ENCODE peak calls at places on chromosomes 13 and 19, in seven cellular contexts. Z is breast epithelium, L is body of pancreas, J is A549, I is mammary epithelial cell, F is left ventricle myocardium inferior, G is K562. E is an unnamed sample.

GRCh38 chr19:2494447-2495129 is 18.7 kb downstream of the GADD45B start:
- DNase-seq in I (peak; percentile 43), F (peak; percentile 83), J (peak; percentile 62), Z (peak; percentile 55), G (peak; percentile 91), L (peak; percentile 80), E (peak; percentile 88)

GRCh38 chr13:27556109-27556508 is 64.2 kb downstream of the LNX2 start:
- DNase-seq in J (peak; percentile 5), Z (no peak), L (no peak), I (peak; percentile 29), G (no peak), F (no peak), E (no peak)

GRCh38 chr13:23050126-23050525 is 130.7 kb upstream of the SGCG start:
- DNase-seq in Z (no peak), J (no peak), I (no peak), F (no peak), L (no peak), G (no peak), E (no peak)

GRCh38 chr13:77000475-77000874 is 8.6 kb downstream of the CLN5 start:
- DNase-seq in I (no peak), G (no peak), L (no peak), Z (no peak), J (no peak), F (no peak), E (no peak)

GRCh38 chr13:34864650-34865049 is 77.4 kb upstream of the NBEA start:
- DNase-seq in J (no peak), G (no peak), F (no peak), L (no peak), I (no peak), Z (no peak), E (no peak)

GRCh38 chr13:39604736-39605135 is 1.7 kb upstream of the LHFPL6 start:
- DNase-seq in L (no peak), Z (no peak), F (no peak), J (no peak), G (no peak), I (no peak), E (no peak)

GRCh38 chr13:30870049-30870884 is 35.8 kb upstream of the MEDAG start:
- DNase-seq in J (peak; percentile 38), Z (peak; percentile 78), L (peak; percentile 34), G (peak; percentile 78), I (peak; percentile 86), F (peak; percentile 64), E (no peak)

GRCh38 chr13:23668557-23668956 is 98.3 kb downstream of the TNFRSF19 start:
- DNase-seq in L (no peak), G (no peak), J (no peak), I (no peak), F (peak; percentile 36), Z (no peak), E (no peak)

GRCh38 chr19:4582980-4583842 is 23.7 kb upstream of the SEMA6B start:
- DNase-seq in L (no peak), G (no peak), F (no peak), Z (no peak), I (peak; percentile 24), J (no peak), E (peak; percentile 80)

GRCh38 chr13:90750957-90751356 is 596.5 kb upstream of the MIR17HG start:
- DNase-seq in L (no peak), F (no peak), I (no peak), J (no peak), Z (no peak), G (no peak), E (no peak)

DNA sequence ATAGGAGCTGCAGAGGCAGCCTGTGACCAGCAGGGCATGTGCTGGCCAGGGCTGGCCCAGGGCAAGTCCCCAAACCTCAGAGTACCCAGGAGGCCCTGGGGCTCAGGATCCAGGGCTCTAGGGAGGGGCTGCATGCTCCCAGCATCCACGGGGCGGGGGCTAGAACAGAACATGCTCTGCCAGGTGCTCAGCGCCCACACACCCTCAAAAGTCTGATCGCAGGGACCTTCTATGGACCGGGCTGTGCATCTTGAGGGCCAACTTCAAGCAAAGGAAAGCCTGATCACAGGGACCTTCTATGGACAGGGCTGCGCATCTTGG is 33.5 kb downstream of the ELL start:
- DNase-seq in Z (no peak), I (peak; percentile 35), G (no peak), J (peak; percentile 35), L (no peak), F (no peak), E (peak; percentile 61)
- TF ChIP-seq CTCF in Z (peak; percentile 43), I (peak; percentile 56), G (no peak), J (no peak), L (no peak), F (peak; percentile 33), E (peak; percentile 16)

GRCh38 chr13:31910633-31911032 is 120.9 kb upstream of the FRY start:
- DNase-seq in J (no peak), L (no peak), G (no peak), Z (no peak), I (no peak), F (no peak), E (no peak)
- H3K27ac ChIP-seq in J (no peak overlapping the region), L (peak overlapping the region; percentile 46), G (no peak overlapping the region), Z (no peak overlapping the region), I (no peak overlapping the region), F (peak overlapping the region; percentile 65), E (no peak overlapping the region)

DNA sequence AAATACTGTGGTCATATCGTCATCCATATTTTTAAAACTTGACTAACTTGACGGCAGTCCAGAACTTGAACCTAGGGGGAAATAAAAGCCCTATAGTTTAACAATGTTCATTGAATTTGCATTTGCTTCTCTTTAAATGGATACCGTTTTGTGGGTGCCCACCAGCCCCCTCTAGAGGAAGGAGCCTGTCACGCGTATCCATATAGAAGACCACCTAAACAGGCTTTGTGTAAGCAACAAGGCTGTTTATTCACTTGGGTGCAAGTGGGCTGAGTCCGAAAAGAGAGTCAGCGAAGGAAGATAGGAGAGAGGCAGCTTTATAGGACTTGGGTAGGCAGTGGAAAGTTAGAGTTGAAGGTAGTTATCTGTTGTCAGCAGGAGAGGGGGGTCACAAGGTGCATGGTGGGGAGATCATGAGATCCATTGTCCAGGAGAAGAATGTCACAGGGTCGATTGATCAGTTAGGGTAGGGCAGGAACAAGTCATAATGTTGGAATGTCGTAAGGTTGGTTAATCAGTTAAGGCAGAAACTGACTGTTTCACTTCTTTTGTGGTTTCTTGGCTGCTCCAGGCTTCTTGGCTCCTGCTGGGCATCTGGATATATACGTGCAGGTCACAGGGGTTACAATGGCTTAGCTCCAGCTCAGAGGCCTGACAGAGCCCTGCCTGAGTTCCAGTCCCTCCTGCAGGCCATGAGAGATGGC is 42.5 kb upstream of the ANKRD10 start:
- DNase-seq in G (no peak), L (no peak), Z (no peak), I (peak; percentile 58), F (no peak), J (peak; percentile 32), E (no peak)
- TF ChIP-seq CTCF in G (peak; percentile 30), L (no peak), Z (no peak), I (peak; percentile 7), F (peak; percentile 17), J (no peak), E (no peak)

GRCh38 chr19:8209965-8210659 is 942 bp downstream of the CERS4 start:
- DNase-seq in J (no peak), L (no peak), Z (no peak), I (no peak), G (no peak), F (no peak), E (no peak)
- H3K27ac ChIP-seq in J (peak overlapping the region; percentile 96), L (peak overlapping the region; percentile 88), Z (peak overlapping the region; percentile 88), I (peak overlapping the region; percentile 44), G (peak overlapping the region; percentile 56), F (peak overlapping the region; percentile 82), E (peak overlapping the region; percentile 57)

GRCh38 chr13:113981201-113981605 is 7.3 kb upstream of the C13orf46 start:
- DNase-seq in F (peak; percentile 47), J (peak; percentile 59), Z (peak; percentile 88), I (peak; percentile 81), G (no peak), L (peak; percentile 79), E (peak; percentile 68)
- TF ChIP-seq CTCF in F (no peak), J (no peak), Z (no peak), I (no peak), G (no peak), L (peak; percentile 31), E (no peak)

DNA sequence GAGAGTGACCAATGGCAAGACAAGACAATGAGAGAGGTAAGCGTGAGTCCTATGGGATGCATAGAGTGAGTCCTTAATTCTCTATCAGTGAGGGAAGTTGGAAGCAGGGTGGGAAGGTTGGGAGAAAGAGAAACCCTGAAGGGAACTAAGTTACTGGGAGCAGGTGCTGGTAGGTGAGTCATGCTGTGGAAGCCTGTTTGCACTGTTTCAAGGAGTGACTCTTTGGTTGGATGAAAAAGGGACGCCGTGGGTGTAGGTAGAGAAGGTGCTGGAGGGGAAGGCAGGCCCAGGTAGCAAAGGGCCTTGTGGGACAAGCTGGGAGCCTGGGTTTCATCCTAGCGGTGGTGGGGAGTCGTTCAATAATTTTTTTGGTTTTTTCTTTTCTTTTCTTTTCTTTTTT is 21.9 kb downstream of the IGFL1 start:
- DNase-seq in J (no peak), L (no peak), I (peak; percentile 45), Z (no peak), G (no peak), F (no peak), E (no peak)
- H3K27ac ChIP-seq in J (no peak overlapping the region), L (no peak overlapping the region), I (no peak overlapping the region), Z (no peak overlapping the region), G (no peak overlapping the region), F (no peak overlapping the region), E (no peak overlapping the region)

DNA sequence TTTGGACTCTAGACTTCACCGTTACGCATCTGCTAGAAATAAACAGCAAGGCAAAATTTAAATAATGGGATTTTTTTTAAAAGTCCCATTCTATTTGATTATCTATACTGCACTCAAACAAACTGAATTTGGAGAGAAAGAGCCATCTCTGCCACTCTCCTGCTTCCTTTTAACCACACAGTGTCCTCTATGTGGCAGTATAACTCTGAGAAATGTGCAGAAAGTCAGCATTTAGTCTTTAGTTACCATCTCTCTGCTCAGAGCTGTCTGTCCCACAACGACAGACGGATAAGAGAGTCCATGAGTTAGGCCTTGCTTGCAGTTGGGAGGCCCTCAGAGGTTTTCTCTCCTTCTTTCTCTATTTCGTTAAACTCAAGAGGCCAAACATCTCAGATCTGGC is 21.2 kb downstream of the CCNA1 start:
- DNase-seq in L (no peak), Z (no peak), J (no peak), F (no peak), G (no peak), I (no peak), E (no peak)
- TF ChIP-seq CTCF in L (no peak), Z (no peak), J (no peak), F (peak; percentile 62), G (no peak), I (peak; percentile 48), E (no peak)